ENCODE peak calls at places on chromosomes 5 and 9, in eight cellular contexts. B, R, Y, X, H, K, Z and L are unnamed samples.
A peak's percentile ranks its signal among the peaks of the same experiment; 100 is the strongest.

GRCh38 chr5:34490501-34491250 is 165.5 kb upstream of the RAI14 start:
- DNase-seq in H (no peak), B (no peak), Y (peak; percentile 51), Z (peak; percentile 40), R (no peak), K (no peak), X (no peak), L (no peak)

GRCh38 chr9:31418419-31418818 is 966.0 kb upstream of the ACO1 start:
- DNase-seq in K (no peak), B (no peak), Z (no peak), H (no peak), R (no peak), X (no peak), Y (no peak), L (no peak)

GRCh38 chr9:28073278-28073677 is 500.0 kb upstream of the C9orf72 start:
- DNase-seq in H (no peak), K (peak; percentile 60), R (no peak), Y (peak; percentile 47), X (peak; percentile 54), Z (peak; percentile 30), B (no peak), L (no peak)

GRCh38 chr5:5323551-5323950 is 98.9 kb upstream of the ICE1 start:
- DNase-seq in K (no peak), R (no peak), Y (no peak), B (no peak), Z (no peak), X (no peak), H (no peak), L (no peak)

GRCh38 chr9:374726-375125 is 160.1 kb downstream of the DOCK8 start:
- DNase-seq in Z (no peak), B (no peak), X (no peak), R (no peak), Y (no peak), K (no peak), H (no peak), L (no peak)

GRCh38 chr9:136668983-136669790 is 6.5 kb downstream of the EGFL7 start:
- DNase-seq in R (no peak), Z (no peak), H (no peak), B (no peak), X (no peak), K (peak; percentile 57), Y (no peak), L (no peak)

GRCh38 chr9:75907329-75907728 is 16.9 kb downstream of the PCSK5 start:
- DNase-seq in X (no peak), K (peak; percentile 29), R (no peak), Z (peak; percentile 35), H (no peak), B (no peak), Y (no peak), L (no peak)

GRCh38 chr9:19022206-19022605 is 10.8 kb downstream of the SAXO1 start:
- DNase-seq in Z (no peak), H (no peak), R (no peak), K (no peak), Y (no peak), X (no peak), B (no peak), L (no peak)

GRCh38 chr5:139246394-139246793 is 47.1 kb upstream of the MATR3 start:
- DNase-seq in Z (no peak), Y (no peak), X (no peak), H (peak; percentile 52), K (peak; percentile 49), R (no peak), B (no peak), L (peak; percentile 62)

GRCh38 chr9:16921855-16922254 is 51.4 kb upstream of the BNC2 start:
- DNase-seq in X (no peak), Z (no peak), K (no peak), H (no peak), B (no peak), R (no peak), Y (no peak), L (no peak)

GRCh38 chr5:135973323-135974018 is 18.7 kb upstream of the LECT2 start:
- DNase-seq in X (no peak), R (no peak), Y (no peak), B (no peak), H (no peak), K (no peak), Z (peak; percentile 99), L (no peak)

GRCh38 chr9:318646-319045 is 104.0 kb downstream of the DOCK8 start:
- DNase-seq in K (no peak), R (no peak), Y (no peak), X (no peak), B (no peak), H (no peak), Z (no peak), L (no peak)

GRCh38 chr5:57613726-57614125 is 131.1 kb upstream of the ACTBL2 start:
- DNase-seq in R (no peak), H (no peak), K (no peak), Y (no peak), X (no peak), B (no peak), Z (no peak), L (no peak)

GRCh38 chr5:157222506-157223230 is 42.0 kb downstream of the ITK start:
- DNase-seq in Y (no peak), R (no peak), K (no peak), Z (no peak), H (no peak), B (no peak), X (no peak), L (no peak)

GRCh38 chr5:143582869-143583268 is 179.4 kb upstream of the NR3C1 start:
- DNase-seq in H (no peak), K (no peak), R (no peak), Z (no peak), B (no peak), Y (no peak), X (no peak), L (no peak)

GRCh38 chr5:115847290-115847689 is 5.6 kb downstream of the AP3S1 start:
- DNase-seq in R (no peak), X (no peak), B (no peak), Y (no peak), Z (no peak), K (no peak), H (no peak), L (no peak)

GRCh38 chr9:86286278-86286677 is 3.9 kb upstream of the ISCA1 start:
- DNase-seq in X (no peak), Y (no peak), R (no peak), B (no peak), K (no peak), H (peak; percentile 23), Z (no peak), L (no peak)

GRCh38 chr9:86287013-86287412 is 4.7 kb upstream of the ISCA1 start:
- DNase-seq in B (no peak), R (no peak), Z (peak; percentile 55), Y (no peak), K (no peak), X (no peak), H (no peak), L (no peak)

GRCh38 chr9:86282077-86282978 is at the start of gene ISCA1:
- DNase-seq in Z (peak; percentile 86), B (peak; percentile 98), X (peak; percentile 98), K (peak; percentile 90), Y (peak; percentile 100), H (peak; percentile 82), R (peak; percentile 98), L (peak; percentile 99)

GRCh38 chr9:86282979-86283535 is 719 bp upstream of the ISCA1 start:
- DNase-seq in Y (no peak), X (no peak), Z (no peak), H (no peak), B (no peak), R (peak; percentile 71), K (no peak), L (peak; percentile 72)

GRCh38 chr9:86285247-86285646 is 2.9 kb upstream of the ISCA1 start:
- DNase-seq in R (no peak), Z (no peak), X (no peak), B (no peak), H (no peak), Y (no peak), K (no peak), L (no peak)
- TF ChIP-seq POLR2A in R (no peak), Z (no peak), X (no peak), B (no peak), H (no peak), Y (no peak), K (no peak), L (no peak)

GRCh38 chr9:68808481-68808880 is 103.4 kb downstream of the PIP5K1B start:
- DNase-seq in Y (no peak), H (no peak), K (no peak), X (no peak), B (no peak), Z (no peak), R (no peak), L (no peak)
- H3K4me1 ChIP-seq in Y (no peaks in the 10 kb centered on the region), H (peaks cover 10% of the 10 kb centered on the region), K (no peaks in the 10 kb centered on the region), X (no peaks in the 10 kb centered on the region), B (peaks cover 3% of the 10 kb centered on the region), Z (no peaks in the 10 kb centered on the region), R (no peaks in the 10 kb centered on the region), L (no peaks in the 10 kb centered on the region)

DNA sequence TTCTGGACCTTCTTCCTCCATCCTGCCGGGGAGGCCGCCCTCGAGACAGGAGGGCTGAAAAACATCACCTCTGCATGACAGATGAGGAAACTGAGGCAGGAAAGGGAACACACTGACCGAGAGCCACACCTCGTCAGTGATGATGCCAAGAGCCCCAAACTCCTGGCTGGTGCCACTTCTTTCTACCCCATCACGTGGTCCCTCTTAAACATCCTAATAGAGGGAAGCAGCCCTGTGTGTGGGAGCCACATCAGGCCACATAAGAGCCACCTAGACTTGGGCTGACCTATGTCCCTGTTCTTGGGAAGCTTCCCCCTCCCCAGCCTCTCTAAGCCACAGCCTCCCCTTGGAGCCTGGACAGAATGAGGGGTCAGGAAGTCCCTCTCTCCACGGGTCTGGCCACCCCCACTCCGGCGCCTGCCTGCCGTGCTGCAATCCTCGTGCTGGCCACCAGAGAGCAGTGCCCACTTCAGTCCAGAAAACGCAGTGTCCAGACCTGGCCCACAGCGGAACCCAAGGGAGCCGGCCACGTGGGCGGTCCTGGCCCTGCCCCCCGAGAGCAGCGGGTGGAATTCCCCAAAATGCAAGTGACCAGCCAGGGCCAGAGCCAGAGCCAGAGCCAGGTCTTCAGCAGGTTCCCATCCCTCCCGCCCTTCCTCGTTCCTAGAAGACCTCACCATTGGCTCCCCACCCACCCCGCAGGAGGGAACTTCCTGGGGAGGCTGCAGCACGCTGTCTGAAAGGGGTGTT is 54.7 kb upstream of the SARDH start:
- DNase-seq in K (peak; percentile 63), B (peak; percentile 77), Z (peak; percentile 27), H (peak; percentile 87), Y (peak; percentile 90), R (peak; percentile 88), X (peak; percentile 73), L (peak; percentile 91)
- TF ChIP-seq POLR2AphosphoS5 in K (peak; percentile 46), B (no peak), Z (no peak), H (no peak), Y (no peak), R (no peak), X (no peak), L (peak; percentile 61)

DNA sequence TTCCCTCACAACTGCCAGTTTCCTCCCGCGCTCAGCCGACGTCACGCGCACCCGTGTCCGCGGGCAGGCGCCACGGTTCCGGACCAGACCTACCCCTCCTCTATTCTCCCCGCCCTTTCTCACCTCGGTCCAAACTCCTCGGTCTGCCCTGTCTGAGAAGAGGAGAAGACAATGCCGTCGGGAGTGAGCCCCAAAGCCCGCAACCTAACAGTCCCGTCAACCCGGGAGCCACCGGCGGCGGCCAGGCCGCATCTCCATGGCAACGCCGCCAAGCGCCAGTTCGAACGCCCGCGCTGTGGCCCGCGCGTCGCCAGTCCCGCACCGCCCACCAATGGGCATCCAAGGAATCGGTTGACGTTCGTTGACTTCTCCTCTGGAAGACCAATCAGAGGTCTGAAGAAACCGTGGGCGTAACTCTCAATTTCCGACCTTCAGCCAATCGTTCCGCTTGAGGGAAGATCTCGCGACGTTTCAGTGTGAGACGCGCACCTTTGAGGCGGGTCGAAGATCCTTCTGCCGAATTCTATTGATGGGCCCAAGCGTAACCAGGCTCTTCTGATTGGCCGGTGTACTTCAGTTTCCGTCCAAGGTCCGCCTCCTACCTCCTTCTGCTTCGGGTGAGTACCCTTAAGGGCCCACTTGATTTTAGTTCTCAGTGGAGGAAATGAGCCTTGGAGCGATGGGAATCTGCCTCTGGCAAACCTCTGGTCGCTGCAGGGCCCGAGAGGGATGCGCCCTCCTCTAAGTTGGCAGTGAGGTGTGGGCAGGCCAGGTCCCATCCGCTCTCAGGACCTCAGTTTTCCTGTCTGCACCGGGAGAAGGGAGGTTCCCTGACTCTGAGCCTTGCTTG is at the start of the genes KIF24 and NUDT2:
- DNase-seq in X (peak; percentile 96), Y (peak; percentile 94), H (peak; percentile 89), B (peak; percentile 97), R (peak; percentile 99), K (peak; percentile 100), Z (peak; percentile 100), L (peak; percentile 98)
- TF ChIP-seq POLR2A in X (no peak), Y (peak; percentile 71), H (peak; percentile 89), B (peak; percentile 90), R (peak; percentile 78), K (peak; percentile 91), Z (peak; percentile 88), L (peak; percentile 64)